ENCODE peak calls at places on chromosomes 2 and 18, in four cellular contexts. N is heart left ventricle, Q is spleen, W is transverse colon. P is an unnamed sample.

GRCh38 chr2:208266641-208267335 is 733 bp downstream of the PIKFYVE start:
- DNase-seq in N (no peak), Q (no peak), W (no peak), P (no peak)

GRCh38 chr2:70565039-70565731 is 11.6 kb upstream of the TGFA start:
- DNase-seq in N (no peak), Q (no peak), W (no peak), P (no peak)

GRCh38 chr2:98881153-98881650 is 54.8 kb downstream of the CRACDL start:
- DNase-seq in N (no peak), Q (no peak), W (no peak), P (no peak)

GRCh38 chr18:61732854-61733253 is 160.0 kb downstream of the RNF152 start:
- DNase-seq in N (no peak), Q (no peak), W (no peak), P (no peak)

GRCh38 chr2:208315081-208315788 is 49.2 kb downstream of the PIKFYVE start:
- DNase-seq in N (no peak), Q (no peak), W (no peak), P (no peak)

GRCh38 chr2:101012706-101013181 is 10.7 kb downstream of the RPL31 start:
- DNase-seq in N (no peak), Q (no peak), W (peak; percentile 19), P (no peak)

GRCh38 chr2:186968277-186968676 is 119.3 kb upstream of the ZSWIM2 start:
- DNase-seq in N (no peak), Q (no peak), W (no peak), P (no peak)

GRCh38 chr18:29531746-29532145 is 1354.8 kb upstream of the CDH2 start:
- DNase-seq in N (no peak), Q (no peak), W (no peak), P (no peak)

GRCh38 chr2:151379191-151379590 is 21.8 kb downstream of the TNFAIP6 start:
- DNase-seq in N (no peak), Q (no peak), W (no peak), P (no peak)

GRCh38 chr18:28995319-28995718 is 818.4 kb upstream of the CDH2 start:
- DNase-seq in N (no peak), Q (no peak), W (no peak), P (no peak)

GRCh38 chr18:13439475-13439874 is 220.9 kb downstream of the LDLRAD4 start:
- DNase-seq in N (peak; percentile 51), Q (no peak), W (no peak), P (no peak)
- H3K27ac ChIP-seq in N (no peak overlapping the region), Q (peak overlapping the region; percentile 45), W (no peak overlapping the region), P (no peak overlapping the region)

GRCh38 chr2:80706951-80707350 is 402.4 kb upstream of the LRRTM1 start:
- DNase-seq in N (no peak), Q (no peak), W (no peak), P (no peak)
- H3K27ac ChIP-seq in N (no peak overlapping the region), Q (no peak overlapping the region), W (no peak overlapping the region), P (no peak overlapping the region)

DNA sequence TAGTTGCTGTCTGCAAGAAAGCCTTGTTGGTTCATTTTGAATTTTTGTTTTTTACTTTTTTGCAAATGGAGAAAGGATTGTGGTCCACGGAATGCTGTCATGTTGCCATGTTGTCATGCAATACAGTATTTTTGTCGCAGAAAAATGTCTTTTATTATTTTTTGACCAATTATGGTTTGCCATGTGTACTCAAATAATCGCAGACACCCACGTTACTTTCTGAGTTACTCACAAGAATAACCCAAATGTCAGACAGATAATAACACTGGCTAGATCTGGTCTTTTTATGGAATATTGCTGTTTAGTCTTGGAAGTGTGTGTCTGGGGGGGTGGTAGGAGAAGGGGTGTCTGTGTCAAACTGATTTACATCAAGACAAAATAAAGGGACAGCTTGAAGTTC is 188.9 kb downstream of the LTBP1 start:
- DNase-seq in N (no peak), Q (no peak), W (no peak), P (no peak)
- H3K27ac ChIP-seq in N (peak overlapping the region; percentile 71), Q (no peak overlapping the region), W (peak overlapping the region; percentile 75), P (no peak overlapping the region)

GRCh38 chr2:219289195-219289536 is 10.0 kb downstream of the DNAJB2 start:
- DNase-seq in N (no peak), Q (no peak), W (no peak), P (no peak)
- H3K27ac ChIP-seq in N (peak overlapping the region; percentile 59), Q (peak overlapping the region; percentile 39), W (peak overlapping the region; percentile 46), P (no peak overlapping the region)

DNA sequence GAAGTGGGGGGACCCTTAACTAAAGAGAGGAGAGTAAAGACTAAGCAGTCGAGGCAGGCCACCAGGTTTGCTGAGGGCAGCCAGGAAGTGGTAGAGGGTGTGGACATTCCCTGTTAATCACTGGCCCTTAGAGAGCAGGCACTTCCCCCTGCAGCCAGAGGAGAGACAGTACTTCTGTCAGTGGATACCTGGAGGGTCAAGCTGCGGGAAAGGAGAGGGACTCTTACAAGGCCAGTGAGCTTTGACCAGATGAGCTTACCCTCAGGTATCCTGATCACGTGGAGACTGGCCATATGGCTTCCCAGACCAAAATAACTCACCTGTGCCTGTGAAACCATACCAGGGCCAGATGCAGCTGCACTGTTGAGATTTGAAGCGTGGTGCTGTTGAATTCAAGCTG is 28.6 kb downstream of the ITGA6 start:
- DNase-seq in N (no peak), Q (no peak), W (peak; percentile 61), P (no peak)
- H3K27ac ChIP-seq in N (no peak overlapping the region), Q (no peak overlapping the region), W (peak overlapping the region; percentile 62), P (no peak overlapping the region)

GRCh38 chr18:3572761-3573160 is 122.8 kb downstream of the TGIF1 start:
- DNase-seq in N (no peak), Q (no peak), W (no peak), P (no peak)
- H3K27ac ChIP-seq in N (no peak overlapping the region), Q (no peak overlapping the region), W (no peak overlapping the region), P (no peak overlapping the region)

P was measured in lung.